ENCODE peak calls at places on chromosome 4, in seven cellular contexts. One of them, this sample, is unnamed.

GRCh38 chr4:66681962-66682361 is 863.3 kb downstream of the CENPC start:
- DNase-seq in A549: peak; percentile 6
- DNase-seq in upper lobe of left lung: no peak
- DNase-seq in neural progenitor cell: no peak
- DNase-seq in endothelial cell of umbilical vein: no peak
- DNase-seq in type B pancreatic cell: no peak
- DNase-seq in HFFc6: no peak
- DNase-seq in this sample: no peak

GRCh38 chr4:101528526-101528925 is 181.2 kb upstream of the PPP3CA start:
- DNase-seq in HFFc6: no peak
- DNase-seq in upper lobe of left lung: no peak
- DNase-seq in type B pancreatic cell: no peak
- DNase-seq in endothelial cell of umbilical vein: no peak
- DNase-seq in A549: no peak
- DNase-seq in neural progenitor cell: no peak
- DNase-seq in this sample: no peak

GRCh38 chr4:110753461-110753860 is 130.6 kb upstream of the PITX2 start:
- DNase-seq in neural progenitor cell: no peak
- DNase-seq in A549: no peak
- DNase-seq in type B pancreatic cell: no peak
- DNase-seq in upper lobe of left lung: no peak
- DNase-seq in HFFc6: no peak
- DNase-seq in endothelial cell of umbilical vein: no peak
- DNase-seq in this sample: no peak

GRCh38 chr4:7797330-7797729 is 142.3 kb downstream of the AFAP1 start:
- DNase-seq in endothelial cell of umbilical vein: no peak
- DNase-seq in type B pancreatic cell: no peak
- DNase-seq in A549: no peak
- DNase-seq in upper lobe of left lung: no peak
- DNase-seq in neural progenitor cell: no peak
- DNase-seq in HFFc6: no peak
- DNase-seq in this sample: no peak

GRCh38 chr4:83837614-83838308 is 301.9 kb downstream of the GPAT3 start:
- DNase-seq in endothelial cell of umbilical vein: no peak
- DNase-seq in HFFc6: no peak
- DNase-seq in neural progenitor cell: no peak
- DNase-seq in type B pancreatic cell: no peak
- DNase-seq in A549: no peak
- DNase-seq in upper lobe of left lung: no peak
- DNase-seq in this sample: no peak

GRCh38 chr4:122710434-122711308 is 21.8 kb upstream of the BBS12 start:
- DNase-seq in type B pancreatic cell: no peak
- DNase-seq in HFFc6: no peak
- DNase-seq in endothelial cell of umbilical vein: peak; percentile 59
- DNase-seq in neural progenitor cell: no peak
- DNase-seq in A549: no peak
- DNase-seq in upper lobe of left lung: no peak
- DNase-seq in this sample: no peak

GRCh38 chr4:119958983-119959382 is 107.7 kb downstream of the MAD2L1 start:
- DNase-seq in type B pancreatic cell: no peak
- DNase-seq in A549: no peak
- DNase-seq in upper lobe of left lung: no peak
- DNase-seq in HFFc6: no peak
- DNase-seq in neural progenitor cell: no peak
- DNase-seq in endothelial cell of umbilical vein: no peak
- DNase-seq in this sample: no peak

GRCh38 chr4:123060039-123060770 is 137.8 kb upstream of the NUDT6 start:
- DNase-seq in neural progenitor cell: no peak
- DNase-seq in HFFc6: no peak
- DNase-seq in type B pancreatic cell: no peak
- DNase-seq in upper lobe of left lung: no peak
- DNase-seq in A549: no peak
- DNase-seq in endothelial cell of umbilical vein: no peak
- DNase-seq in this sample: no peak

GRCh38 chr4:55087016-55087929 is 38.1 kb downstream of the KDR start:
- DNase-seq in neural progenitor cell: no peak
- DNase-seq in type B pancreatic cell: no peak
- DNase-seq in HFFc6: no peak
- DNase-seq in upper lobe of left lung: no peak
- DNase-seq in endothelial cell of umbilical vein: no peak
- DNase-seq in A549: no peak
- DNase-seq in this sample: no peak

GRCh38 chr4:108072300-108072699 is 82.6 kb downstream of the HADH start:
- DNase-seq in HFFc6: no peak
- DNase-seq in endothelial cell of umbilical vein: no peak
- DNase-seq in upper lobe of left lung: no peak
- DNase-seq in type B pancreatic cell: no peak
- DNase-seq in neural progenitor cell: no peak
- DNase-seq in A549: no peak
- DNase-seq in this sample: no peak

DNA sequence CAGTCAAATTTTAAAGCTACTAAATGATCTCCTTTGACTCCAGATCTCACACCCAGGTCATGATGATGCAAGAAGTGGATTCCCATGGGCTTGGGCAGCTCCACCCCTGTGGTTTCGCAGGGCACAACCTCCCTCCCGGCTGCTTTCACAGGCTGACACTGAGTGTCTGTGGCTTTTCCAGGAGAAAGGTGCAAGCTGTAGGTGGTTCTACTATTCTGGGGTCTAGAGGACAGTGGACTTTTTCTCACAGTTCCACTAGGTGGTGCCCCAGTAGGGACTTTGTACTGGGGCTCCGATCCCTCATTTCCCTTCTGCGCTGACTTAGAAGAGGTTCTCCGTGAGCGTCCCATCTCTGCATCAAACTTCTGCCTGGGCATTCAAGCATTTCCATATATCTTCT is 845.2 kb downstream of the PCDH18 start:
- DNase-seq in A549: peak; percentile 1
- DNase-seq in endothelial cell of umbilical vein: no peak
- DNase-seq in neural progenitor cell: peak; percentile 16
- DNase-seq in type B pancreatic cell: no peak
- DNase-seq in upper lobe of left lung: no peak
- DNase-seq in HFFc6: no peak
- DNase-seq in this sample: no peak
- TF ChIP-seq CTCF in A549: no peak
- TF ChIP-seq CTCF in endothelial cell of umbilical vein: no peak
- TF ChIP-seq CTCF in neural progenitor cell: peak; percentile 32
- TF ChIP-seq CTCF in type B pancreatic cell: no peak
- TF ChIP-seq CTCF in upper lobe of left lung: no peak
- TF ChIP-seq CTCF in HFFc6: no peak
- TF ChIP-seq CTCF in this sample: no peak

GRCh38 chr4:183408791-183409190 is 35.6 kb upstream of the CDKN2AIP start:
- DNase-seq in neural progenitor cell: no peak
- DNase-seq in type B pancreatic cell: no peak
- DNase-seq in HFFc6: no peak
- DNase-seq in A549: no peak
- DNase-seq in upper lobe of left lung: no peak
- DNase-seq in endothelial cell of umbilical vein: no peak
- DNase-seq in this sample: no peak
- TF ChIP-seq CTCF in neural progenitor cell: no peak
- TF ChIP-seq CTCF in type B pancreatic cell: no peak
- TF ChIP-seq CTCF in HFFc6: no peak
- TF ChIP-seq CTCF in A549: no peak
- TF ChIP-seq CTCF in upper lobe of left lung: no peak
- TF ChIP-seq CTCF in endothelial cell of umbilical vein: no peak
- TF ChIP-seq CTCF in this sample: no peak

GRCh38 chr4:139738846-139739613 is 73.4 kb downstream of the MGST2 start:
- DNase-seq in neural progenitor cell: no peak
- DNase-seq in A549: no peak
- DNase-seq in endothelial cell of umbilical vein: no peak
- DNase-seq in HFFc6: no peak
- DNase-seq in upper lobe of left lung: no peak
- DNase-seq in type B pancreatic cell: peak; percentile 20
- DNase-seq in this sample: no peak
- TF ChIP-seq CTCF in neural progenitor cell: no peak
- TF ChIP-seq CTCF in A549: no peak
- TF ChIP-seq CTCF in endothelial cell of umbilical vein: no peak
- TF ChIP-seq CTCF in HFFc6: no peak
- TF ChIP-seq CTCF in upper lobe of left lung: no peak
- TF ChIP-seq CTCF in type B pancreatic cell: no peak
- TF ChIP-seq CTCF in this sample: no peak

DNA sequence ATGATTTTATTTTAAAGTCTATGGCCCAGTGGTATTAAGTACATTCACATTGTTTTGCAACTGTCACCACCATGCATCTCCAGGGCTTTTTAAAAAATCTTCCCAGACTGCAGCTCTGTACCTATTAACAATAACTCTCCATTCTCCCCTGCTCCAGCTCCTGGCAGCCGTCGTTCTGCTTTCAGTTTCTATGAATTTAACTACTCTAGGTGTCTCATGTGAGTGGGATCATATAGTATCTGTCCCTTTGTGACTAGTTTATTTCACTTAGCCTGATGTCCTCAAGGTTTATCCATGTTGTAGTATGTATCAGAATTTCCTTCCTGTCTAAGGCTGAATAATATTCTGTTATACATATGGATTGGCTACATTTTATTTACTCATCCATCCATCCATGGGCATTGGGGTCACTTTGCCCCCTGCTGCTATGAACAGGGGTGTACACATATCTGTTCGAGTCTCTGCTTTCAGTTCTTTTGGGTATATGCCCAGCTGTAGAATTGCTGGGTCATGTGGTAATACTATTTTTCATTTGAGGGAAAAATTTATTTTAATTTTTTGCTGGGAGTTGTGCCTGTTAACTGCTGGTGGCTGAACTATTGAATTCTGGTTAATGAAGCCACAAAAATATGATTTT is 131.3 kb downstream of the ARHGAP10 start:
- DNase-seq in neural progenitor cell: no peak
- DNase-seq in endothelial cell of umbilical vein: peak; percentile 23
- DNase-seq in upper lobe of left lung: no peak
- DNase-seq in type B pancreatic cell: no peak
- DNase-seq in HFFc6: no peak
- DNase-seq in A549: no peak
- DNase-seq in this sample: no peak
- TF ChIP-seq CTCF in neural progenitor cell: no peak
- TF ChIP-seq CTCF in endothelial cell of umbilical vein: no peak
- TF ChIP-seq CTCF in upper lobe of left lung: no peak
- TF ChIP-seq CTCF in type B pancreatic cell: peak; percentile 15
- TF ChIP-seq CTCF in HFFc6: peak; percentile 43
- TF ChIP-seq CTCF in A549: no peak
- TF ChIP-seq CTCF in this sample: no peak

GRCh38 chr4:25096553-25097443 is 63.5 kb downstream of the SEPSECS start:
- DNase-seq in A549: no peak
- DNase-seq in neural progenitor cell: no peak
- DNase-seq in endothelial cell of umbilical vein: no peak
- DNase-seq in upper lobe of left lung: no peak
- DNase-seq in type B pancreatic cell: no peak
- DNase-seq in HFFc6: no peak
- DNase-seq in this sample: no peak

GRCh38 chr4:25100710-25101109 is 59.5 kb downstream of the SEPSECS start:
- DNase-seq in A549: no peak
- DNase-seq in neural progenitor cell: no peak
- DNase-seq in type B pancreatic cell: no peak
- DNase-seq in HFFc6: no peak
- DNase-seq in endothelial cell of umbilical vein: no peak
- DNase-seq in upper lobe of left lung: no peak
- DNase-seq in this sample: no peak

GRCh38 chr4:25100156-25100555 is 60.1 kb downstream of the SEPSECS start:
- DNase-seq in A549: no peak
- DNase-seq in upper lobe of left lung: no peak
- DNase-seq in HFFc6: no peak
- DNase-seq in type B pancreatic cell: no peak
- DNase-seq in endothelial cell of umbilical vein: no peak
- DNase-seq in neural progenitor cell: no peak
- DNase-seq in this sample: no peak

GRCh38 chr4:25101836-25102235 is 58.4 kb downstream of the SEPSECS start:
- DNase-seq in neural progenitor cell: no peak
- DNase-seq in type B pancreatic cell: no peak
- DNase-seq in endothelial cell of umbilical vein: no peak
- DNase-seq in A549: no peak
- DNase-seq in HFFc6: no peak
- DNase-seq in upper lobe of left lung: no peak
- DNase-seq in this sample: no peak

DNA sequence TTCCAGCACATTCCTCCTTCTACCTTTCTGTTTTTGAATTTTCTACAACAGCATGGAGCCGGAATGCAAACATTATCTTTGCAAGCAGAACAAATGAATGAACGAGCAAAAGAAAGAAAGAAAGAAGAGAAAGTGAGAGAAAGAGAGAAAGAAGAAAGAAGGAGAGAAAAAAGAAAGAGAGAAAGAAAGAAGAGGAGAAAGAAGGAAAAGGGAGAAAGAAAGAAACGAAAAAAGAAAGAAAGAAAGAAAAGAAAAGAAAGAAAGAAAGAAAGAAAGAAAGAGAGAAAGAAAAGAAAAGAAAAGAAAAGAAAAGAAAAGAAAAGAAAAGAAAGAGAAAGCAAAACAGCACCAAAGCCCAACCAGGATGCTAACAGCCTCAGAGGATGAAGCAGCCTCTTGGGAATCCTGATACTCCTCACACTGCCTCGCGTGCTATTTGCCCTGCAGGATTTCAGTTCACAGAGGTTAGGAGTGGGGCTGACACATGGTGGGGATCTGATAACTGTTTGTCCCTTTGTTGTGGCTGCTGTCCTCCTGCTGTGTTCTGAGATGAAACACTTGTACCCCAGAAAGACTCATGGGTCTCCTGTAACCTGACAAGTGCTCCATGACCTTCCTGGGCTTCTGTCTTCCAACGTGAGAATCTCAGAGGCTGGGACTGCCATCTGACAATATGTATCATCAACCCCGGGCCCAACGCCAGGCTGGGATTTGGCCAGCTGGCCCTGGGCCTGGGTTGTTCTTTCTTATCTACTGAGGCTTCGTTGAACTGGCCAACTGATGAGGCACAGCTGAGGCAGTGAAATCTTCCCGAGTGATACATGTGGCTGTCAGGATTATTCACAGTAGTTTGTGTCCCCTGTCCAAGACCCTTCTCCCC is 61.0 kb downstream of the SEPSECS start:
- DNase-seq in type B pancreatic cell: no peak
- DNase-seq in A549: peak; percentile 5
- DNase-seq in HFFc6: peak; percentile 66
- DNase-seq in neural progenitor cell: no peak
- DNase-seq in upper lobe of left lung: peak; percentile 30
- DNase-seq in endothelial cell of umbilical vein: peak; percentile 9
- DNase-seq in this sample: no peak
- TF ChIP-seq CTCF in type B pancreatic cell: no peak
- TF ChIP-seq CTCF in A549: no peak
- TF ChIP-seq CTCF in HFFc6: no peak
- TF ChIP-seq CTCF in neural progenitor cell: no peak
- TF ChIP-seq CTCF in upper lobe of left lung: no peak
- TF ChIP-seq CTCF in endothelial cell of umbilical vein: no peak
- TF ChIP-seq CTCF in this sample: no peak

GRCh38 chr4:78171482-78171881 is 114.4 kb downstream of the FRAS1 start:
- DNase-seq in endothelial cell of umbilical vein: no peak
- DNase-seq in A549: no peak
- DNase-seq in neural progenitor cell: peak; percentile 18
- DNase-seq in HFFc6: no peak
- DNase-seq in type B pancreatic cell: no peak
- DNase-seq in upper lobe of left lung: no peak
- DNase-seq in this sample: no peak
- TF ChIP-seq CTCF in endothelial cell of umbilical vein: no peak
- TF ChIP-seq CTCF in A549: no peak
- TF ChIP-seq CTCF in neural progenitor cell: peak; percentile 16
- TF ChIP-seq CTCF in HFFc6: no peak
- TF ChIP-seq CTCF in type B pancreatic cell: no peak
- TF ChIP-seq CTCF in upper lobe of left lung: no peak
- TF ChIP-seq CTCF in this sample: peak; percentile 1

This sample was measured in D721Med.